ENCODE peak calls at places on chromosome 19, in four cellular contexts. V is tibial nerve, B is tibial artery, D is colonic mucosa. I is an unnamed sample.
A peak's percentile ranks its signal among the peaks of the same experiment; 100 is the strongest.

GRCh38 chr19:50300051-50300450 is 29.1 kb downstream of the KCNC3 start:
- DNase-seq in V (no peak), B (no peak), D (no peak), I (no peak)

GRCh38 chr19:23056516-23056915 is 53.5 kb upstream of the ZNF728 start:
- DNase-seq in V (no peak), B (no peak), D (no peak), I (no peak)

GRCh38 chr19:18225702-18226468 is at the start of gene PDE4C:
- DNase-seq in V (no peak), B (peak; percentile 72), D (no peak), I (no peak)

GRCh38 chr19:55632463-55632834 is 8.1 kb upstream of the ZNF784 start:
- DNase-seq in V (peak; percentile 100), B (peak; percentile 86), D (peak; percentile 97), I (peak; percentile 64)

GRCh38 chr19:801030-801860 is 4.0 kb downstream of the PTBP1 start:
- DNase-seq in V (no peak), B (peak; percentile 94), D (peak; percentile 55), I (no peak)

GRCh38 chr19:49912965-49913685 is 15.9 kb upstream of the ATF5 start:
- DNase-seq in V (no peak), B (no peak), D (no peak), I (no peak)

GRCh38 chr19:5686326-5686646 is 3.8 kb upstream of the RPL36 start:
- DNase-seq in V (no peak), B (no peak), D (no peak), I (no peak)

GRCh38 chr19:37594982-37595382 is 306 bp downstream of the ZNF540 start:
- DNase-seq in V (peak; percentile 54), B (peak; percentile 87), D (peak; percentile 68), I (no peak)

GRCh38 chr19:861756-862528 is 2.5 kb downstream of the CFD start:
- DNase-seq in V (no peak), B (no peak), D (peak; percentile 76), I (peak; percentile 57)

DNA sequence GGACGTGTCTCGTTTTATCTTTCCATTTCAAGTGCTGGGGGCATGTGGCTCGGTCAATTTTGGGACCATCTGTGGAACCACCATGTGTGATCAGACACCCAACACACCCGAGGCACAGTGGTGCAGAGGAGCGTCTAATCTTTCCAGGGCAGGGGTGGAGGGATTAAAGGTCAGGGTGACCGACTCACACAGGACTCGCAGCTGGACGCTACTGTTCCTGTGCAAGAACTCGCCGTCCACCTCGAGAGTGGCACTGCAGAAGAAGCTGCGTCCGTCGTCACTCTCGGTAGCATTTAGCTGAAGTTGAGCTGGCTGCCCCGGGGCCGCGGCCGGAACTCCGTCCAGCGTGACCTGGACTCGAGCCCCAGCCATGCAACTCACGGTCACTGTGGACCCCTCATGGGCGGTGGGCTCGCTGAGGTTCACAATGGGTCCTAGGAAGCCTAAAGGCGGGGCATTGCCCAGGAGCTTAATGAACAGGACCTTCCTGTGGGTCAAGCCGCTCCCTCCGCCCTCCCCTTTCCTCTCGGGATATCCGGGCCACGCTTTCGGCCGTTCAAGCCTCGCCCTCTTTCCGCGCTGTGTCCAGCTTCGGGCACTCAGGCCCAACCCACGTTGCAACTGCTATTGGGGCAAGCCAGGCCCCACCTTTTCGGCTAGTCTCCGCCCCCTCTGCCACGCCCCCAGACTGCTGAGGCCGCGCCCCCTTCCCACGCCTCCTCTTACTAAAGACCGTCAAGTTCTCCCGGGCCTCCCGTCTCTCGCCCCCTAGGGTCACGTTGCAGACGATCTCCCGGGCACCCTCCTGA is 1.2 kb upstream of the RAVER1 start:
- DNase-seq in V (peak; percentile 95), B (peak; percentile 98), D (peak; percentile 99), I (peak; percentile 38)
- H3K27ac ChIP-seq in V (peak overlapping the region; percentile 97), B (peak overlapping the region; percentile 80), D (peak overlapping the region; percentile 84), I (no peak overlapping the region)

DNA sequence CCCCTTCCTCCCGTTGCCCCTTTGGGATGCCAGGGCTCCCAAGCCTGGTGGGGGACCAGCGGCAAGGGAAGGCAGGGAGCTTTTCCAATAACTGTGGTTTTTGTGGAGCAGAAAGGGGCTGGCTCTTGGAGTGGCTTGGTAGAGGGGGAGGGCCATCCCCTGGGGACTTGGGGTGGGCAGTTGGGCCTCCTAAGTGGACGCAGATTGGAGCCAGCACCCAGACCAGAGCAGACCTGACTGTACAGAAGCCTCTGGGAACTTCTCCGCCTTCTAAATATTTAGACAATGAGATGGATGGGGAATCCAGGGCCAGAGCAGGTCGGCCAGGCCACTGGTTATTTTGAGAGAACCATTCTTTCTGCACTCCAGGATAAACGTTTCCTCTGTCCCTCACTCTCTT is 4.2 kb downstream of the PTGIR start:
- DNase-seq in V (no peak), B (peak; percentile 89), D (no peak), I (no peak)
- H3K4me1 ChIP-seq in V (peaks cover 80% of the 10 kb centered on the region), B (peaks cover 84% of the 10 kb centered on the region), D (peaks cover 5% of the 10 kb centered on the region), I (no peaks in the 10 kb centered on the region)

DNA sequence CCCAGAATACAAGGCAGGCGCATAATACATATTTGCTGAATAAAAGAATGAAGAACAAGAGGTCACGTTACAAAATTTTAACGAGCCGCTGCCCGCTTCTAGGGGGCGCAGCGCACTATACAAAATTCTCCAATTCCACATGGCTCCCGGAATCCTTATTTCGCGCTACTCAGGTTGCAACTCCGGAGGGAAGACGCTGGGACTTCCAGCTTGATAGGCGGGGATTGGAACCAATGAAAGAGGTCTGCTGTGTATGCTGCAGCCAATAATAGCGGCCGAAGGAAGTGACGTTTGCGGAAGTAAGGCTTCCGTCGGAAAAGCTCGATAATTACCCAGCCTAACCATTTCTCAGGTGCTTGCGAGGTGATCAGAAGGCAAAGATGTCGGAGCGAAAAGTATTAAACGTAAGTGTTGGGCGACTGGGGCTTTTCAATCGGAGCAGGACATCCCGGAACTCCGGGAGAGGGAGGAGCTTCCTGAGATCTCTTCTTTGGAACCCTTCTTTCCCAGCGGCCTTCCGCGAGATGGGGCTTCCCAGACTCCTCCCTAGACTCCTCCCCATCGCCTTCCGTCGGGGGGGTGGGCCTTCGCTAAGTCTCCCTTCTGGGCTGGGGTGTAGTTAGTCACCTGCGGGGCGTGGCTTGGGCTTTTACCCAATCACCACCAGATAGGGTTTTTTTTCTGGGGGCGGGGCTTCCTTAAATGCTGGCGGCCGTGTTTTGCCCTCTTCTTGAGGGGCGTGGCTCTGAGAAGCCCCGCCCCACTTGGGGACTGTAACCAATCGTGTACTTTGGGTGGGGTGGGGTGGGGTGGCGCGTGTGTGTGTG is at the start of gene YJU2:
- DNase-seq in V (peak; percentile 100), B (peak; percentile 99), D (peak; percentile 100), I (peak; percentile 97)
- TF ChIP-seq CTCF in V (peak; percentile 40), B (peak; percentile 20), D (no peak), I (peak; percentile 88)

GRCh38 chr19:41883463-41883820 is 458 bp downstream of the ARHGEF1 start:
- DNase-seq in V (no peak), B (no peak), D (no peak), I (no peak)

GRCh38 chr19:41883821-41884733 is 1.1 kb downstream of the ARHGEF1 start:
- DNase-seq in V (peak; percentile 84), B (peak; percentile 97), D (peak; percentile 97), I (peak; percentile 93)

GRCh38 chr19:41880329-41880708 is 2.7 kb upstream of the ARHGEF1 start:
- DNase-seq in V (no peak), B (no peak), D (no peak), I (no peak)

GRCh38 chr19:41879670-41880328 is 2.7 kb downstream of the CD79A start:
- DNase-seq in V (no peak), B (no peak), D (no peak), I (no peak)

GRCh38 chr19:41882568-41883462 is at the start of gene ARHGEF1:
- DNase-seq in V (no peak), B (peak; percentile 74), D (peak; percentile 63), I (no peak)
- H3K27ac ChIP-seq in V (peak within 1 kb of the TSS; percentile 89), B (peak within 1 kb of the TSS; percentile 76), D (peak within 1 kb of the TSS; percentile 88), I (peak within 1 kb of the TSS; percentile 5)

GRCh38 chr19:40610396-40611064 is 9.4 kb downstream of the LTBP4 start:
- DNase-seq in V (no peak), B (peak; percentile 88), D (peak; percentile 77), I (no peak)
- H3K4me1 ChIP-seq in V (peaks cover 98% of the 10 kb centered on the region), B (peaks cover 54% of the 10 kb centered on the region), D (peaks cover 27% of the 10 kb centered on the region), I (peaks cover 10% of the 10 kb centered on the region)

DNA sequence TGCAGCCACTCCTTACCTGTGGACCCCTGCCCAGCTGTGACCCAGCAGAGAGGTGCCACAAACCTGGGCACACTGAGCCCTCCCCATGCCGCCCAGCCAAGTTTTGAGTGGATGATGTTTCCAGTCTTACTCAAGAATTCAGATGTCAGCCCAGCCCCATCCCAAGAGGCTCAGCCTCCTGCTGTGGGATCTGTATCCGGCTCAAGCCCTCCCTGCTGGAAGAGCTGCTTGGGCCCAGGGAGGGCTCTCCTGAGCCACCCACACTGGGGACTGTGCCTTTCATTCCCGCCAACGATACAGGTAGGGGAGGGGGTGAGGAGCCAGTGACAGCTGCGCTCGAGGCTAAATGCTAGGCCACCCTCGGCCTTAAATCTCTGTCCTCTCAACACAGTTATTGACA is 5.9 kb upstream of the SLC7A9 start:
- DNase-seq in V (no peak), B (peak; percentile 32), D (no peak), I (no peak)
- TF ChIP-seq CTCF in V (no peak), B (no peak), D (no peak), I (no peak)

I was measured in foreskin keratinocyte.